ENCODE peak calls at places on chromosomes 6 and 20, in eight cellular contexts. U is GM13977, F is foreskin fibroblast, A is cardiac muscle cell, P is lower lobe of right lung, Q is endothelial cell, H is osteocyte, T is RWPE1. C is an unnamed sample.

GRCh38 chr6:55825402-55826051 is 49.9 kb downstream of the BMP5 start:
- DNase-seq in U (no peak), F (peak), A (peak), P (no peak), Q (no peak), H (no peak), T (peak), C (no peak)

GRCh38 chr20:8043687-8044278 is 24.2 kb upstream of the TMX4 start:
- DNase-seq in U (peak), F (peak), A (peak), P (no peak), Q (peak), H (no peak), T (peak), C (peak)

GRCh38 chr6:5481024-5481423 is 219.7 kb downstream of the FARS2 start:
- DNase-seq in U (no peak), F (no peak), A (no peak), P (no peak), Q (no peak), H (no peak), T (no peak), C (no peak)

GRCh38 chr6:21187485-21187884 is 406.1 kb upstream of the SOX4 start:
- DNase-seq in U (no peak), F (no peak), A (no peak), P (no peak), Q (no peak), H (no peak), T (no peak), C (no peak)

GRCh38 chr20:44532981-44533331 is 11.1 kb upstream of the SERINC3 start:
- DNase-seq in U (no peak), F (peak), A (no peak), P (no peak), Q (no peak), H (no peak), T (no peak), C (no peak)

GRCh38 chr6:170470673-170471072 is 82.4 kb downstream of the PSMB1 start:
- DNase-seq in U (no peak), F (no peak), A (peak), P (no peak), Q (no peak), H (no peak), T (no peak), C (no peak)

GRCh38 chr20:19453369-19453768 is 240.9 kb downstream of the SLC24A3 start:
- DNase-seq in U (no peak), F (no peak), A (no peak), P (no peak), Q (no peak), H (no peak), T (no peak), C (no peak)

GRCh38 chr20:61119263-61119662 is 132.8 kb upstream of the CDH4 start:
- DNase-seq in U (no peak), F (no peak), A (no peak), P (no peak), Q (no peak), H (no peak), T (no peak), C (no peak)

GRCh38 chr6:80618953-80619352 is 512.5 kb downstream of the BCKDHB start:
- DNase-seq in U (no peak), F (peak), A (no peak), P (no peak), Q (no peak), H (no peak), T (no peak), C (no peak)

GRCh38 chr20:62804021-62804631 is 509 bp upstream of the OGFR start:
- DNase-seq in U (no peak), F (no peak), A (no peak), P (no peak), Q (no peak), H (no peak), T (no peak), C (no peak)
- TF ChIP-seq CTCF in U (peak), F (no peak), A (no peak), P (no peak), Q (no peak), H (no peak), T (peak), C (no peak)

GRCh38 chr6:17093692-17094091 is 8.2 kb upstream of the STMND1 start:
- DNase-seq in U (no peak), F (peak), A (peak), P (no peak), Q (no peak), H (no peak), T (no peak), C (no peak)
- TF ChIP-seq CTCF in U (peak), F (peak), A (no peak), P (no peak), Q (peak), H (peak), T (peak), C (no peak)

GRCh38 chr20:35663516-35663812 is 1.2 kb downstream of the CPNE1 start:
- DNase-seq in U (no peak), F (no peak), A (no peak), P (no peak), Q (no peak), H (no peak), T (no peak), C (no peak)

GRCh38 chr20:35662541-35662940 is 2.2 kb downstream of the CPNE1 start:
- DNase-seq in U (no peak), F (no peak), A (no peak), P (no peak), Q (no peak), H (no peak), T (no peak), C (no peak)

GRCh38 chr20:35665949-35666288 is 1.2 kb upstream of the CPNE1 start:
- DNase-seq in U (no peak), F (no peak), A (no peak), P (no peak), Q (no peak), H (peak), T (no peak), C (no peak)

GRCh38 chr20:35663813-35664543 is 722 bp downstream of the CPNE1 start:
- DNase-seq in U (peak), F (peak), A (peak), P (peak), Q (peak), H (peak), T (peak), C (peak)

GRCh38 chr20:35664544-35665206 is at the start of the genes CPNE1 and RBM12:
- DNase-seq in U (peak), F (peak), A (peak), P (peak), Q (peak), H (peak), T (peak), C (peak)
- TF ChIP-seq CTCF in U (no peak), F (no peak), A (no peak), P (no peak), Q (no peak), H (peak), T (no peak), C (no peak)

DNA sequence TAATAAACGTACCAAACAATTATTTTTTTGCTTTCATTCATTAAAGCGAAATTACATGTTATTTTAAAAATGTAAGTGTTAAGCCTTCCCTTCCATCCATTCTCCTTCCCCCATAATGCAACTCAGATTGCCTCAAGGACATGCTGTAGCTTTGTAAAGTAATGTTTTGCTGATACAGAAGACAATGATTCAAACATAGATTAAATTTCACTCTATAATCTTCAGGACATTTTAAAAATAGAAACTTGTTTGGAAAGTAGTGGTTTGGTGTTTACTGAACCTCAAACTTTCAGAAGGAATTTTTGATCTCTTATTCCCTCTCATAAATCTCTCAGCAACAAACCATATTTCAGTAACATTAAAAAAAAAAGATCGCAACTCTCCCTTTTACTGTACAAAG is 350.9 kb upstream of the HSF2 start:
- DNase-seq in U (no peak), F (peak), A (no peak), P (no peak), Q (no peak), H (no peak), T (no peak), C (no peak)
- TF ChIP-seq CTCF in U (no peak), F (no peak), A (no peak), P (no peak), Q (no peak), H (no peak), T (no peak), C (no peak)

GRCh38 chr6:24935323-24935722 is 437 bp downstream of the RIPOR2 start:
- DNase-seq in U (no peak), F (peak), A (no peak), P (no peak), Q (no peak), H (no peak), T (no peak), C (no peak)
- TF ChIP-seq CTCF in U (no peak), F (no peak), A (no peak), P (no peak), Q (no peak), H (no peak), T (no peak), C (no peak)

DNA sequence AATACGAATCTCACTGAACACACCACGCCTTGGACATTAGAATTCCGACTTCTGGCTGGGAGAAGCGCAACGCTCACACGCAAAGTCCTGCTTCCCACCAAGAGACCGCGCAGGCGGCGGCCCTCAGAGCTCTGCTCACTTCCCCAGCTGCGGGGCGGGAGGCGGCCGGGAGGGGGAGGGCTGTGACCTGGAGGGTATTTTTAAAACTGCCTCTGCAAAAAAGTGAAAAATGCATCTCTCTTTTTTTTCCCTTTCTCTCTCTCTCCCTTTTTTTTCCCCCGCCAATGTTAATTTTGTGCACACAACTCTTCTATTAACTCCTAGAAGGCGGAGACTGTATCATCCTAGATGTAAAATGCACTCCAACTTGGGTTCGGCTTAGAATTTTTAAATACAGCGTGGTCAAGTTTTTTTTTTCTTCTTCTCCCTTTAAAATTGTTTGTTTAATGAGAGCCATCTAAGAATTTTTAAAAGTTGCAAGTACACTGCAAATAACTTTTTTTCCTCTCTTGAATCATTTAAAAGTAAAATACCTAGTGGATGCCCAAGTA is 66.4 kb downstream of the STX11 start:
- DNase-seq in U (peak), F (no peak), A (no peak), P (peak), Q (no peak), H (no peak), T (no peak), C (peak)
- TF ChIP-seq CTCF in U (peak), F (peak), A (no peak), P (no peak), Q (no peak), H (no peak), T (no peak), C (no peak)

GRCh38 chr6:109445382-109445781 is 4.9 kb downstream of the SMPD2 start:
- DNase-seq in U (no peak), F (no peak), A (no peak), P (no peak), Q (no peak), H (no peak), T (no peak), C (no peak)

GRCh38 chr6:109440325-109441068 is at the start of the genes PPIL6 and SMPD2:
- DNase-seq in U (peak), F (peak), A (peak), P (peak), Q (peak), H (peak), T (peak), C (peak)

GRCh38 chr6:109443425-109443950 is 3.0 kb downstream of the SMPD2 start:
- DNase-seq in U (no peak), F (no peak), A (no peak), P (no peak), Q (no peak), H (no peak), T (no peak), C (no peak)

GRCh38 chr6:109442393-109442924 is 1.9 kb downstream of the SMPD2 start:
- DNase-seq in U (no peak), F (no peak), A (no peak), P (no peak), Q (no peak), H (no peak), T (no peak), C (no peak)

DNA sequence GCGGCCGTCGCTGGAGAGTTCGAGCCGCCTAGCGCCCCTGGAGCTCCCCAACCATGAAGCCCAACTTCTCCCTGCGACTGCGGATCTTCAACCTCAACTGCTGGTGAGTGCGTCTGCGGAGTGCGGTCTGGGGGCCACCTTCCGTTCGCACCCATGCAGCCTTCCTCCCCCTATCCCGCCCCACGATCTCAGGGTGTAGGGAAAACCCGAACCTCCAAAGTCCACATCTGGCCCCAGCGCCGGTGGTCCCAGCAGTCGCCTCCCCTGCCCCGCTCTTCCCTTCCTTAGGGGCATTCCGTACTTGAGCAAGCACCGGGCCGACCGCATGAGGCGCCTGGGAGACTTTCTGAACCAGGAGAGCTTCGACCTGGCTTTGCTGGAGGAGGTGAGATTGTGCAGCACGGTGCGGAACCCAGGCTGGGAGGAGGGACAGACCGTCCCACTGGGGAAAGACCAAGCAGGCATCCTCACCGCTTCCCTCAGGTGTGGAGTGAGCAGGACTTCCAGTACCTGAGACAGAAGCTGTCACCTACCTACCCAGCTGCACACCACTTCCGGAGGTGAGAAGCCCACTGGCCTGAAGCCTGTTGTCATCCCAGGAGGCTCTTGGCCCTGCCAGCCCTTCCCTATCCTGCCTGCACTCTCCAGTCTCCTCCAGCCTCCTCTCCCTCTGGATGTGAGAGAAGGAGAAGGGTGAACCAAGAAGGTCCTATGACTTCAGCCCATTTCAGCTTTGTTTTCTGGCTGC is 719 bp downstream of the SMPD2 start:
- DNase-seq in U (peak), F (peak), A (peak), P (peak), Q (peak), H (no peak), T (peak), C (no peak)
- TF ChIP-seq CTCF in U (no peak), F (no peak), A (no peak), P (no peak), Q (peak), H (no peak), T (peak), C (peak)

DNA sequence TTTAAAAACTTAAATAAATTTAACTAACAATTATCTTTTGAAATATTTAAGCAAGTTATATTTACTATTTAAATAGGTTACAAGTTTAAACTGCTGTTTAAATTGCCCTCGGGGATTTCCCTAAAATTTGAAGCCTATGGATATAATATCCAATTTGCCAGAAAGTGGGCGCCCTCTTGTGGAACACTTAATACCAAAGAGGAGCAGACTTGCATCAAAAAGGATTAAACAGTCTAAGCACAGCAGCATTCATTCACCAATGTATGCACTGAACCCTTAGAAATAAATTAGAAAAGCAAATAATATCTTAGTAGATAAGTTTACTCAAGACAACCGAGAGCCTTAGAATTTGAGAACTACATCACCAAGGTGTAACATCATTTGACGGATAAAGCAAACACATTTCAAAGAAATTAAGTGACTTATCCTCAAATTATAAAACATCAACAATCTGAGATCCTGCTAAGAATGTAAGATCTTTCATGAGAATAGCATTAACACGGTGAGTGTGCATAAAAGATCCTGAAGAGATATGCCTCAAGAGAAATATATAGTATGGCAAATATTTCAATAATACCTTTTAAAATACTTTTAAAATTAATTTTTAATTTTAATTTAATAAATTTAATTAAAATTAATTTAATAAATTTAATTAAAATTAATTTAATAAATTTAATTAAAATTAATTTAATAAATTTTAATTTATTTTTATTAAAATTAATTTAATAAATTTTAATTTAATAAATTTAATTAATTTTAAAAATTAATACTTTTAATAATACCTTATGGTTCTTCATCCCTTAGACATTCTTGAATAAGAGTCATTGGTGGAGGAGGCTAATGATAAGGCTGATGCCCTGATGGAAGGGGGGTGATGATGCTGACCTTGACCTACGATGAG is 11.5 kb upstream of the MEP1A start:
- DNase-seq in U (peak), F (peak), A (peak), P (no peak), Q (peak), H (no peak), T (peak), C (peak)
- TF ChIP-seq CTCF in U (peak), F (peak), A (peak), P (peak), Q (peak), H (peak), T (peak), C (peak)

DNA sequence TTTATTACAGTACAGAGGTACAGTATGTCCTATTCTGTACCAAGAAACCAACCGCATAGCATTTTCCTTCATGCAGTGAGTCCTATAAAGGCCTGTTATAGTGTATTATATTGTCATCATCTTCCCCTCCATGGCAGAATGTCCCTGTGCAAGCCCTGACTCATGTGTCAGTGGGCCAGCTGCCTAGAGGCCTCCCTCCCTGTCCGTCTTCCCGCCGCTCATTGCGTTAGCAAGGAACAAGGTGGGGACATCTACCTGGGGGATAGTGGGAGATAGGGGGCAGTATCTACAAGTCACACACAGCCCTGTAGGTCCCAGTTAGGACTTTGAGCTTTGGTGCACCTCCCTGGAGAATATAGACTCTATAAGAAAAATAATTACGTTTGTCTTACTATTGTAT is 27.1 kb downstream of the ARFGEF2 start:
- DNase-seq in U (no peak), F (no peak), A (no peak), P (no peak), Q (no peak), H (no peak), T (no peak), C (no peak)
- TF ChIP-seq CTCF in U (no peak), F (no peak), A (no peak), P (no peak), Q (no peak), H (no peak), T (no peak), C (no peak)

DNA sequence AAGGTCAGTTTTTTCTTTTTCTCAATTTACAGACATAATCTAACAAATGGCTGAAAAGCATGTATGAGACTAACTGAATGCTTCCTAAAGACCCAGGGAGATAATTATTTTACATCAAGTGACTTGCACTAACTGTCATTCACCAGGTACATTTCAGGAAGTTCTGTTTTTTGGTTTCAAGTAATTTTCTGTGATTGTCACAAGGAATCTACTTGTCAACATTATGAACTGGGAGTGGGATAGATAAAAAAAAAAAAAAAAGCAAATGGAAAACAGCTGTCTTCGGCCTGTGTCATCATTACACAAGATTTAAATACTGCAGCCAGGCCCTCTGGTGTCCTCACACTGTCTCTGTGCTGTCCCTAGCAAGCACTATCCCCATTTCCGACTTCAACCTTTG is 379.0 kb upstream of the HTR1E start:
- DNase-seq in U (no peak), F (no peak), A (no peak), P (no peak), Q (no peak), H (no peak), T (no peak), C (no peak)
- TF ChIP-seq CTCF in U (no peak), F (no peak), A (no peak), P (no peak), Q (no peak), H (no peak), T (no peak), C (no peak)